ENCODE peak calls at places on chromosome 14, in seven cellular contexts. One of them, this sample, is unnamed.

GRCh38 chr14:76413106-76413961 is 37.4 kb downstream of the ESRRB start:
- DNase-seq in lower lobe of right lung: no peak
- DNase-seq in tibial nerve: no peak
- DNase-seq in pancreas: no peak
- DNase-seq in left lung: no peak
- DNase-seq in right atrium auricular region: no peak
- DNase-seq in body of pancreas: no peak
- DNase-seq in this sample: no peak

GRCh38 chr14:72049462-72049861 is 117.2 kb downstream of the RGS6 start:
- DNase-seq in lower lobe of right lung: no peak
- DNase-seq in tibial nerve: no peak
- DNase-seq in pancreas: no peak
- DNase-seq in left lung: no peak
- DNase-seq in right atrium auricular region: no peak
- DNase-seq in body of pancreas: no peak
- DNase-seq in this sample: no peak

GRCh38 chr14:92026548-92027190 is 13.2 kb downstream of the TRIP11 start:
- DNase-seq in lower lobe of right lung: no peak
- DNase-seq in tibial nerve: no peak
- DNase-seq in pancreas: no peak
- DNase-seq in left lung: no peak
- DNase-seq in right atrium auricular region: no peak
- DNase-seq in body of pancreas: no peak
- DNase-seq in this sample: no peak

GRCh38 chr14:100135073-100135472 is 24.4 kb downstream of the DEGS2 start:
- DNase-seq in lower lobe of right lung: no peak
- DNase-seq in tibial nerve: no peak
- DNase-seq in pancreas: no peak
- DNase-seq in left lung: no peak
- DNase-seq in right atrium auricular region: no peak
- DNase-seq in body of pancreas: no peak
- DNase-seq in this sample: no peak

GRCh38 chr14:71415404-71415690 is 508.1 kb downstream of the PCNX1 start:
- DNase-seq in lower lobe of right lung: no peak
- DNase-seq in tibial nerve: no peak
- DNase-seq in pancreas: no peak
- DNase-seq in left lung: no peak
- DNase-seq in right atrium auricular region: no peak
- DNase-seq in body of pancreas: no peak
- DNase-seq in this sample: peak; percentile 74

GRCh38 chr14:52551205-52551604 is 1.1 kb downstream of the TXNDC16 start:
- DNase-seq in lower lobe of right lung: no peak
- DNase-seq in tibial nerve: no peak
- DNase-seq in pancreas: no peak
- DNase-seq in left lung: no peak
- DNase-seq in right atrium auricular region: no peak
- DNase-seq in body of pancreas: no peak
- DNase-seq in this sample: no peak

GRCh38 chr14:33347816-33348215 is 409.1 kb downstream of the NPAS3 start:
- DNase-seq in lower lobe of right lung: no peak
- DNase-seq in tibial nerve: no peak
- DNase-seq in pancreas: no peak
- DNase-seq in left lung: no peak
- DNase-seq in right atrium auricular region: no peak
- DNase-seq in body of pancreas: no peak
- DNase-seq in this sample: no peak

GRCh38 chr14:20247651-20248246 is 8.7 kb downstream of the OR11H4 start:
- DNase-seq in lower lobe of right lung: no peak
- DNase-seq in tibial nerve: no peak
- DNase-seq in pancreas: no peak
- DNase-seq in left lung: no peak
- DNase-seq in right atrium auricular region: no peak
- DNase-seq in body of pancreas: peak; percentile 32
- DNase-seq in this sample: no peak

GRCh38 chr14:59278111-59278510 is 89.6 kb downstream of the DAAM1 start:
- DNase-seq in lower lobe of right lung: no peak
- DNase-seq in tibial nerve: no peak
- DNase-seq in pancreas: no peak
- DNase-seq in left lung: no peak
- DNase-seq in right atrium auricular region: no peak
- DNase-seq in body of pancreas: no peak
- DNase-seq in this sample: no peak

GRCh38 chr14:36507847-36508417 is 12.1 kb downstream of the NKX2-1 start:
- DNase-seq in lower lobe of right lung: no peak
- DNase-seq in tibial nerve: no peak
- DNase-seq in pancreas: no peak
- DNase-seq in left lung: no peak
- DNase-seq in right atrium auricular region: no peak
- DNase-seq in body of pancreas: no peak
- DNase-seq in this sample: no peak

GRCh38 chr14:66572836-66573235 is 64.9 kb downstream of the GPHN start:
- DNase-seq in lower lobe of right lung: no peak
- DNase-seq in tibial nerve: no peak
- DNase-seq in pancreas: no peak
- DNase-seq in left lung: no peak
- DNase-seq in right atrium auricular region: no peak
- DNase-seq in body of pancreas: no peak
- DNase-seq in this sample: no peak

GRCh38 chr14:94613720-94614644 is 1.8 kb downstream of the SERPINA3 start:
- DNase-seq in lower lobe of right lung: no peak
- DNase-seq in tibial nerve: no peak
- DNase-seq in pancreas: no peak
- DNase-seq in left lung: no peak
- DNase-seq in right atrium auricular region: no peak
- DNase-seq in body of pancreas: no peak
- DNase-seq in this sample: no peak

GRCh38 chr14:101774814-101775213 is 13.3 kb downstream of the PPP2R5C start:
- DNase-seq in lower lobe of right lung: no peak
- DNase-seq in tibial nerve: no peak
- DNase-seq in pancreas: no peak
- DNase-seq in left lung: no peak
- DNase-seq in right atrium auricular region: no peak
- DNase-seq in body of pancreas: no peak
- DNase-seq in this sample: no peak

GRCh38 chr14:54650331-54651017 is 83.5 kb downstream of the SAMD4A start:
- DNase-seq in lower lobe of right lung: peak; percentile 72
- DNase-seq in tibial nerve: peak; percentile 33
- DNase-seq in pancreas: peak; percentile 52
- DNase-seq in left lung: peak; percentile 77
- DNase-seq in right atrium auricular region: peak; percentile 73
- DNase-seq in body of pancreas: peak; percentile 58
- DNase-seq in this sample: no peak

DNA sequence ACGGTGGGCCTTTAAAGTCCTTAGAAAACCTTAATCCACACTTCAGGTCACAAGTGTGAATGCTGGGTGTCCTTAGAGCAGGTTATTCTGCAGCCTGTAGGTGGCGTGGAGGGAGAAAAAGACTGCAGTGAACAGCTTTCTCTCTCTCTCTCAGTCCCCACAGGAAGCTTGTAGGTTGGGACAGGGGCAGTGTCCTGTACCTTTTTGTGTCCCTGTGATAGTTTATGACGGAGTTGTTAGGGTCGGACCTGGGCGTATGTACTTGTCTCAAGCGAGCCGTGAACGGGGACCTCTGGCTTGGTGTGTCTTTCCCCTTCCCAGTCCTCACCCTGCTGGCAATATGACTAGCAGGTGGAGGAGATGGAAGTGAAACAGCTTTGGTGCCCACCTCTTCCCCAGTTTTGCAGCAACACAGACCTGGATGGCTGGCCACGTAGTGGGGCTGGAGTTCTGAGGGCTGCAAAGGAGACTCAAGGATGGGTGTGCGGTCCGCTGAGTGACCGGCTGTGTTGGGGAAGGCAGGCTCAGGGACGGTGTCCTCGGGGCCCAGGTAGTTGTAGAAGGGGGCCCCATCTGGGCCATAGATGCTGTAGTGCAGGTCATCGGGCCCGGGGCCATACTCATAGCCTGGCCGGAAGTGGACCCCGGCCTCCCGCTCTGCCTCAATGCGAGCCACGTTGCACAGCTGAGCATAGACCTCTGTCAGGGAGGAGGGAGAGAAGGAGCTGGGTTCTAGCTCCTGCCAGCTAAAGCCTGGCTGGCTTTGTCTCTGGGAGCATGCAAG is 8.9 kb downstream of the ISCA2 start:
- DNase-seq in lower lobe of right lung: no peak
- DNase-seq in tibial nerve: no peak
- DNase-seq in pancreas: no peak
- DNase-seq in left lung: no peak
- DNase-seq in right atrium auricular region: peak; percentile 47
- DNase-seq in body of pancreas: no peak
- DNase-seq in this sample: peak; percentile 58
- H3K4me3 ChIP-seq in lower lobe of right lung: no peak overlapping the region
- H3K4me3 ChIP-seq in tibial nerve: no peak overlapping the region
- H3K4me3 ChIP-seq in pancreas: no peak overlapping the region
- H3K4me3 ChIP-seq in left lung: no peak overlapping the region
- H3K4me3 ChIP-seq in right atrium auricular region: no peak overlapping the region
- H3K4me3 ChIP-seq in body of pancreas: no peak overlapping the region
- H3K4me3 ChIP-seq in this sample: no peak overlapping the region

DNA sequence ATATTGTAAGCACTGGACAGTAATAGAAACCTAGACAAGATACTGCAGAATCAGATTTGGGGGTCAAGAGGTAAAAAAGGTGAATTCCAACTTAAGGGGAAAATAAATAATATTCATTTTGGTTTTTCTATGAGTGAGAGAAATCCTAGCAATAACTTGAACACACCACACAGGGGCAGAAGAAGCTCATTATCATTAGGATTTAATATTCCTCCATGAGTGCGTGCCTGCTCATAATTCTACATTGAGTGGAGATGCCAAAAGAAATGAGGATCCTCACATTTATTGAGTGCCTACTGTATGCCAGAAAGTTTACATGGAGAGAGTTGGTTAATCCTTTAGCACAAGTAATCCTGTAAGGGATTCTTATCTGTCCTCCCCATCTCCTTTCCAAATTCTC is 40.5 kb upstream of the C14orf132 start:
- DNase-seq in lower lobe of right lung: no peak
- DNase-seq in tibial nerve: no peak
- DNase-seq in pancreas: no peak
- DNase-seq in left lung: no peak
- DNase-seq in right atrium auricular region: no peak
- DNase-seq in body of pancreas: no peak
- DNase-seq in this sample: peak; percentile 62
- TF ChIP-seq CTCF in lower lobe of right lung: peak; percentile 41
- TF ChIP-seq CTCF in tibial nerve: peak; percentile 44
- TF ChIP-seq CTCF in pancreas: no peak
- TF ChIP-seq CTCF in left lung: peak; percentile 36
- TF ChIP-seq CTCF in right atrium auricular region: peak; percentile 46
- TF ChIP-seq CTCF in body of pancreas: peak; percentile 36
- TF ChIP-seq CTCF in this sample: peak; percentile 47

DNA sequence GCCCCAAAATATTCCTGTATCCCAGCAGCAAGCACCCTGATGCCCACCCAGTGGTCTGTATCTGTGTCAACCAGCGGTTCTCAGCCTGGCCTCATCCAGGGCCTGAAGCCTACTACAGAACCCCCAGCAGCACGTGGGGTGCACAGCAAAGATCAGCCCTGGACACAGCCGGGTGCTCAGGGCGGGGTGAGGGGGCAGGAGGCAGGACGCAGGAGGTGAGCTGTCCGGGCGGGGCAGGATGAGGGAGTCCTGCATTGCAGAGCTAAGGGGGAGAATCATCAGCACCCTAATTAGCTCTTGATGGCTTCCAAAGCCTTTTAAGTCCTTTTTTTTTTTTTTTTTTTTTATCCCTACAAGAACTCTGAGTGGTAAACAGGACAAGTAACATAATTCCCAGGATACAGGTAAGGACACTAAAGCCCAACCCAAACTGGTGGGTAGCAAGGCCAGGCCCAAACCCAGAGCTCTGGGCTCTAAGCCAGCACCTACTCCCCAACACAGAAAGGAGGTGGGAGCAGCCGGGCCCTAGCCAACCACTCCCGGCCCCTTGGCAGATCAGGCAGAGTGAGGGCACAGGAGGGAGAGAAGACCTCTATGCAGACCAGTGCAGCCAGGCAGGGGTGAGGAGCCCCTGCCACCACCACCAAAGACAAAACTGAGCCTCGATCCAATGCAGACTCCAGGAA is 32.4 kb upstream of the EIF5 start:
- DNase-seq in lower lobe of right lung: no peak
- DNase-seq in tibial nerve: no peak
- DNase-seq in pancreas: no peak
- DNase-seq in left lung: peak; percentile 21
- DNase-seq in right atrium auricular region: no peak
- DNase-seq in body of pancreas: no peak
- DNase-seq in this sample: no peak
- H3K27ac ChIP-seq in lower lobe of right lung: no peak overlapping the region
- H3K27ac ChIP-seq in tibial nerve: no peak overlapping the region
- H3K27ac ChIP-seq in pancreas: no peak overlapping the region
- H3K27ac ChIP-seq in left lung: no peak overlapping the region
- H3K27ac ChIP-seq in right atrium auricular region: no peak overlapping the region
- H3K27ac ChIP-seq in body of pancreas: no peak overlapping the region
- H3K27ac ChIP-seq in this sample: no peak overlapping the region

GRCh38 chr14:50396636-50397460 is at the start of gene CDKL1:
- DNase-seq in lower lobe of right lung: peak; percentile 80
- DNase-seq in tibial nerve: no peak
- DNase-seq in pancreas: peak; percentile 73
- DNase-seq in left lung: peak; percentile 77
- DNase-seq in right atrium auricular region: no peak
- DNase-seq in body of pancreas: peak; percentile 73
- DNase-seq in this sample: peak; percentile 83
- H3K4me3 ChIP-seq in lower lobe of right lung: peak within 1 kb of the TSS; percentile 86
- H3K4me3 ChIP-seq in tibial nerve: peak within 1 kb of the TSS; percentile 74
- H3K4me3 ChIP-seq in pancreas: peak within 1 kb of the TSS; percentile 59
- H3K4me3 ChIP-seq in left lung: peak within 1 kb of the TSS; percentile 50
- H3K4me3 ChIP-seq in right atrium auricular region: peak within 1 kb of the TSS; percentile 66
- H3K4me3 ChIP-seq in body of pancreas: peak within 1 kb of the TSS; percentile 55
- H3K4me3 ChIP-seq in this sample: peak within 1 kb of the TSS; percentile 52

GRCh38 chr14:39766397-39767000 is 334.3 kb upstream of the FBXO33 start:
- DNase-seq in lower lobe of right lung: no peak
- DNase-seq in tibial nerve: no peak
- DNase-seq in pancreas: no peak
- DNase-seq in left lung: no peak
- DNase-seq in right atrium auricular region: no peak
- DNase-seq in body of pancreas: no peak
- DNase-seq in this sample: no peak
- TF ChIP-seq CTCF in lower lobe of right lung: no peak
- TF ChIP-seq CTCF in tibial nerve: no peak
- TF ChIP-seq CTCF in pancreas: no peak
- TF ChIP-seq CTCF in left lung: no peak
- TF ChIP-seq CTCF in right atrium auricular region: no peak
- TF ChIP-seq CTCF in body of pancreas: no peak
- TF ChIP-seq CTCF in this sample: no peak